ENCODE peak calls at places on chromosomes 3 and 15, in five cellular contexts. One of them, this sample, is unnamed.

GRCh38 chr3:174644287-174644686 is 214.8 kb upstream of the NAALADL2 start:
- DNase-seq in cardiac fibroblast: no peak
- DNase-seq in breast epithelium: no peak
- DNase-seq in suprapubic skin: no peak
- DNase-seq in testis: no peak
- DNase-seq in this sample: no peak

GRCh38 chr3:172181936-172182708 is 142.7 kb downstream of the FNDC3B start:
- DNase-seq in cardiac fibroblast: peak
- DNase-seq in breast epithelium: no peak
- DNase-seq in suprapubic skin: no peak
- DNase-seq in testis: no peak
- DNase-seq in this sample: no peak

GRCh38 chr3:94176886-94177285 is 114.0 kb downstream of the NSUN3 start:
- DNase-seq in cardiac fibroblast: no peak
- DNase-seq in breast epithelium: no peak
- DNase-seq in suprapubic skin: no peak
- DNase-seq in testis: no peak
- DNase-seq in this sample: no peak

GRCh38 chr3:31043184-31043819 is 148.8 kb upstream of the GADL1 start:
- DNase-seq in cardiac fibroblast: peak
- DNase-seq in breast epithelium: no peak
- DNase-seq in suprapubic skin: no peak
- DNase-seq in testis: no peak
- DNase-seq in this sample: no peak

GRCh38 chr3:94360982-94361381 is 298.1 kb downstream of the NSUN3 start:
- DNase-seq in cardiac fibroblast: peak
- DNase-seq in breast epithelium: no peak
- DNase-seq in suprapubic skin: no peak
- DNase-seq in testis: peak
- DNase-seq in this sample: no peak

GRCh38 chr15:88621789-88622604 is 857 bp downstream of the AEN start:
- DNase-seq in cardiac fibroblast: peak
- DNase-seq in breast epithelium: no peak
- DNase-seq in suprapubic skin: no peak
- DNase-seq in testis: no peak
- DNase-seq in this sample: no peak

GRCh38 chr3:120070263-120070981 is 23.8 kb downstream of the GSK3B start:
- DNase-seq in cardiac fibroblast: no peak
- DNase-seq in breast epithelium: no peak
- DNase-seq in suprapubic skin: no peak
- DNase-seq in testis: no peak
- DNase-seq in this sample: no peak

GRCh38 chr3:46202476-46202875 is 5.6 kb downstream of the CCR1 start:
- DNase-seq in cardiac fibroblast: no peak
- DNase-seq in breast epithelium: no peak
- DNase-seq in suprapubic skin: no peak
- DNase-seq in testis: no peak
- DNase-seq in this sample: no peak

GRCh38 chr15:24146251-24146650 is 459.1 kb upstream of the NDN start:
- DNase-seq in cardiac fibroblast: no peak
- DNase-seq in breast epithelium: no peak
- DNase-seq in suprapubic skin: no peak
- DNase-seq in testis: no peak
- DNase-seq in this sample: no peak

GRCh38 chr3:186382217-186382885 is 20.3 kb upstream of the DGKG start:
- DNase-seq in cardiac fibroblast: no peak
- DNase-seq in breast epithelium: no peak
- DNase-seq in suprapubic skin: no peak
- DNase-seq in testis: no peak
- DNase-seq in this sample: no peak

GRCh38 chr3:30343067-30343831 is 263.2 kb upstream of the TGFBR2 start:
- DNase-seq in cardiac fibroblast: peak
- DNase-seq in breast epithelium: no peak
- DNase-seq in suprapubic skin: no peak
- DNase-seq in testis: no peak
- DNase-seq in this sample: no peak

GRCh38 chr15:61641645-61642044 is 412.5 kb upstream of the RORA start:
- DNase-seq in cardiac fibroblast: no peak
- DNase-seq in breast epithelium: no peak
- DNase-seq in suprapubic skin: no peak
- DNase-seq in testis: no peak
- DNase-seq in this sample: no peak

GRCh38 chr15:64993290-64993689 is 3.6 kb upstream of the SPG21 start:
- DNase-seq in cardiac fibroblast: no peak
- DNase-seq in breast epithelium: no peak
- DNase-seq in suprapubic skin: no peak
- DNase-seq in testis: no peak
- DNase-seq in this sample: no peak

GRCh38 chr3:34022147-34022546 is 223.7 kb downstream of the PDCD6IP start:
- DNase-seq in cardiac fibroblast: no peak
- DNase-seq in breast epithelium: no peak
- DNase-seq in suprapubic skin: no peak
- DNase-seq in testis: no peak
- DNase-seq in this sample: no peak

GRCh38 chr15:42085236-42085605 is 9.1 kb downstream of the PLA2G4D start:
- DNase-seq in cardiac fibroblast: no peak
- DNase-seq in breast epithelium: no peak
- DNase-seq in suprapubic skin: no peak
- DNase-seq in testis: no peak
- DNase-seq in this sample: no peak

GRCh38 chr3:99872633-99873254 is 55.1 kb downstream of the CMSS1 start:
- DNase-seq in cardiac fibroblast: no peak
- DNase-seq in breast epithelium: no peak
- DNase-seq in suprapubic skin: no peak
- DNase-seq in testis: no peak
- DNase-seq in this sample: no peak

GRCh38 chr15:94744080-94744793 is 512.9 kb downstream of the MCTP2 start:
- DNase-seq in cardiac fibroblast: no peak
- DNase-seq in breast epithelium: no peak
- DNase-seq in suprapubic skin: no peak
- DNase-seq in testis: no peak
- DNase-seq in this sample: no peak

GRCh38 chr15:100196326-100197058 is 145.3 kb downstream of the ADAMTS17 start:
- DNase-seq in cardiac fibroblast: no peak
- DNase-seq in breast epithelium: no peak
- DNase-seq in suprapubic skin: no peak
- DNase-seq in testis: no peak
- DNase-seq in this sample: no peak

GRCh38 chr3:4985330-4986174 is 6.3 kb downstream of the BHLHE40 start:
- DNase-seq in cardiac fibroblast: peak
- DNase-seq in breast epithelium: peak
- DNase-seq in suprapubic skin: no peak
- DNase-seq in testis: no peak
- DNase-seq in this sample: no peak

GRCh38 chr3:128297401-128298138 is 144.3 kb downstream of the EEFSEC start:
- DNase-seq in cardiac fibroblast: peak
- DNase-seq in breast epithelium: peak
- DNase-seq in suprapubic skin: peak
- DNase-seq in testis: peak
- DNase-seq in this sample: peak

GRCh38 chr3:188113761-188114160 is 40.2 kb upstream of the LPP start:
- DNase-seq in cardiac fibroblast: no peak
- DNase-seq in breast epithelium: no peak
- DNase-seq in suprapubic skin: no peak
- DNase-seq in testis: no peak
- DNase-seq in this sample: no peak

GRCh38 chr3:4750306-4751056 is 228.8 kb upstream of the BHLHE40 start:
- DNase-seq in cardiac fibroblast: peak
- DNase-seq in breast epithelium: no peak
- DNase-seq in suprapubic skin: no peak
- DNase-seq in testis: no peak
- DNase-seq in this sample: no peak

GRCh38 chr3:2099028-2099671 is 484 bp downstream of the CNTN4 start:
- DNase-seq in cardiac fibroblast: no peak
- DNase-seq in breast epithelium: no peak
- DNase-seq in suprapubic skin: no peak
- DNase-seq in testis: no peak
- DNase-seq in this sample: peak

GRCh38 chr15:32936283-32936918 is 218.6 kb downstream of the GREM1 start:
- DNase-seq in cardiac fibroblast: peak
- DNase-seq in breast epithelium: no peak
- DNase-seq in suprapubic skin: no peak
- DNase-seq in testis: no peak
- DNase-seq in this sample: no peak

GRCh38 chr3:112319516-112320276 is 13.3 kb upstream of the CD200 start:
- DNase-seq in cardiac fibroblast: no peak
- DNase-seq in breast epithelium: no peak
- DNase-seq in suprapubic skin: no peak
- DNase-seq in testis: no peak
- DNase-seq in this sample: no peak

GRCh38 chr3:13282986-13283876 is 136.9 kb downstream of the NUP210 start:
- DNase-seq in cardiac fibroblast: no peak
- DNase-seq in breast epithelium: no peak
- DNase-seq in suprapubic skin: no peak
- DNase-seq in testis: peak
- DNase-seq in this sample: no peak

GRCh38 chr3:35216501-35217266 is 422.6 kb upstream of the ARPP21 start:
- DNase-seq in cardiac fibroblast: no peak
- DNase-seq in breast epithelium: no peak
- DNase-seq in suprapubic skin: no peak
- DNase-seq in testis: no peak
- DNase-seq in this sample: no peak

GRCh38 chr3:197260491-197261163 is 37.8 kb downstream of the DLG1 start:
- DNase-seq in cardiac fibroblast: no peak
- DNase-seq in breast epithelium: no peak
- DNase-seq in suprapubic skin: no peak
- DNase-seq in testis: no peak
- DNase-seq in this sample: no peak

GRCh38 chr15:44536962-44537727 is at the start of gene EIF3J:
- DNase-seq in cardiac fibroblast: peak
- DNase-seq in breast epithelium: peak
- DNase-seq in suprapubic skin: peak
- DNase-seq in testis: peak
- DNase-seq in this sample: peak

GRCh38 chr15:44535509-44536297 is 1.2 kb upstream of the EIF3J start:
- DNase-seq in cardiac fibroblast: no peak
- DNase-seq in breast epithelium: no peak
- DNase-seq in suprapubic skin: no peak
- DNase-seq in testis: peak
- DNase-seq in this sample: no peak

GRCh38 chr15:44535092-44535491 is 1.9 kb upstream of the EIF3J start:
- DNase-seq in cardiac fibroblast: no peak
- DNase-seq in breast epithelium: no peak
- DNase-seq in suprapubic skin: no peak
- DNase-seq in testis: no peak
- DNase-seq in this sample: no peak

GRCh38 chr15:44537728-44538240 is 837 bp downstream of the EIF3J start:
- DNase-seq in cardiac fibroblast: peak
- DNase-seq in breast epithelium: no peak
- DNase-seq in suprapubic skin: no peak
- DNase-seq in testis: no peak
- DNase-seq in this sample: no peak

GRCh38 chr15:44536298-44536961 is 517 bp upstream of the EIF3J start:
- DNase-seq in cardiac fibroblast: peak
- DNase-seq in breast epithelium: peak
- DNase-seq in suprapubic skin: peak
- DNase-seq in testis: no peak
- DNase-seq in this sample: peak
- TF ChIP-seq CTCF in cardiac fibroblast: peak
- TF ChIP-seq CTCF in breast epithelium: peak
- TF ChIP-seq CTCF in suprapubic skin: no peak
- TF ChIP-seq CTCF in testis: peak
- TF ChIP-seq CTCF in this sample: peak

GRCh38 chr3:147713234-147714133 is 304.3 kb downstream of the ZIC1 start:
- DNase-seq in cardiac fibroblast: no peak
- DNase-seq in breast epithelium: no peak
- DNase-seq in suprapubic skin: no peak
- DNase-seq in testis: no peak
- DNase-seq in this sample: no peak
- TF ChIP-seq CTCF in cardiac fibroblast: no peak
- TF ChIP-seq CTCF in breast epithelium: no peak
- TF ChIP-seq CTCF in suprapubic skin: no peak
- TF ChIP-seq CTCF in testis: no peak
- TF ChIP-seq CTCF in this sample: no peak

GRCh38 chr3:116145613-116146012 is 299.7 kb downstream of the LSAMP start:
- DNase-seq in cardiac fibroblast: no peak
- DNase-seq in breast epithelium: no peak
- DNase-seq in suprapubic skin: no peak
- DNase-seq in testis: no peak
- DNase-seq in this sample: no peak

GRCh38 chr3:116141724-116142123 is 303.6 kb downstream of the LSAMP start:
- DNase-seq in cardiac fibroblast: no peak
- DNase-seq in breast epithelium: no peak
- DNase-seq in suprapubic skin: no peak
- DNase-seq in testis: no peak
- DNase-seq in this sample: no peak

GRCh38 chr3:116135462-116135861 is 309.8 kb downstream of the LSAMP start:
- DNase-seq in cardiac fibroblast: peak
- DNase-seq in breast epithelium: no peak
- DNase-seq in suprapubic skin: no peak
- DNase-seq in testis: no peak
- DNase-seq in this sample: no peak

GRCh38 chr3:116139607-116140006 is 305.7 kb downstream of the LSAMP start:
- DNase-seq in cardiac fibroblast: peak
- DNase-seq in breast epithelium: no peak
- DNase-seq in suprapubic skin: no peak
- DNase-seq in testis: no peak
- DNase-seq in this sample: no peak

DNA sequence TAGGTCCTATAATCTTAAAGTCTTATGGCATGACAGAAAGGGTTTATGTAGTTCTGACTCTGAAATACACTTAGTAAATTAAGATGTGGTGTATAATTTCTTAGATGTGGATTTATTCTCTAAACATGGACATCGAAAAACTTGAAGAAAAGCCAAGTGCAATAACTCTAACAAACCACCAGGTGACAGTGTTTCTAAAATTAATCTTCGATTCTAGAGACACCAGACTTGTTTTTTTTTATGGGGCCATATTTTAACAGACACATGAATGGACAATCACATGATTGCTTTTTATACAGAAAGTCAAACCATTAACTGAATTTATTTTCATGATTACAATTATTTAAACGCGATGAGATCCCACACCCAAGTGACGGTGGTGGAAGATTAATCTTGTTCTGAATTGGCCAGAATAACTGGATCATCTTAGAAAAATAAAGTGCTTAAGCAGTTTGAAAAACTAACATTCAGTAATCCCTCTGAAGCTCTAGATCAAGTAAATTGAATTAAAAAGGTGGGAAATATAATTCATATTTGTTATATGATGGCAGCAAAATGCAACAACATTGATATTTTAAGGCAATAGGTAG is 305.1 kb downstream of the LSAMP start:
- DNase-seq in cardiac fibroblast: peak
- DNase-seq in breast epithelium: no peak
- DNase-seq in suprapubic skin: no peak
- DNase-seq in testis: no peak
- DNase-seq in this sample: no peak
- TF ChIP-seq CTCF in cardiac fibroblast: peak
- TF ChIP-seq CTCF in breast epithelium: peak
- TF ChIP-seq CTCF in suprapubic skin: peak
- TF ChIP-seq CTCF in testis: peak
- TF ChIP-seq CTCF in this sample: peak

DNA sequence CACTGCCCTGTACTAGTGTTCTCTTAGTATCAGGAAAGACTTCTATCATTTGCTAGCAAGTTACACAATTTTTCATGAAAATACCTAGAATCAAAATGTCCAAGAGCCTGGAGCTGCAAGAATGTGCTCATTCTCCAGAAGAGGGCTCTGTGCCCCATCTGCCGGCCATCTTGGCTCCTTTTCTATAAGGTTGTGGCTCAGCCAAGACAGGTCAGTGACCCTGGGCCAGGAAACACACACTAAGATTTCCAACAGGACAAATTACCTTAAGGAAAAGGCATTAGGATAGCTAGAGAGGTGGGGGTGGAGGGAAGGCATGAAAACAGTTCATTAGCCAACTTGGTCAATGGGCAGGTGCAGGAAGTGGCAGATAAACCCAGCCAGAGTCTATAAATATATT is 20.7 kb downstream of the TIMP4 start:
- DNase-seq in cardiac fibroblast: peak
- DNase-seq in breast epithelium: no peak
- DNase-seq in suprapubic skin: no peak
- DNase-seq in testis: peak
- DNase-seq in this sample: no peak
- TF ChIP-seq CTCF in cardiac fibroblast: peak
- TF ChIP-seq CTCF in breast epithelium: no peak
- TF ChIP-seq CTCF in suprapubic skin: no peak
- TF ChIP-seq CTCF in testis: no peak
- TF ChIP-seq CTCF in this sample: peak